ENCODE peak calls at places on chromosomes 2 and 18, in four cellular contexts. N is HepG2, T is endothelial cell of umbilical vein, G is HCT116. B is an unnamed sample.

GRCh38 chr2:204407209-204408070 is 137.8 kb upstream of the PARD3B start:
- DNase-seq in G (no peak), T (no peak), N (peak), B (no peak)

GRCh38 chr2:221211653-221212052 is 360.5 kb downstream of the EPHA4 start:
- DNase-seq in G (no peak), T (no peak), N (no peak), B (no peak)

GRCh38 chr2:133658020-133658903 is 90.0 kb upstream of the NCKAP5 start:
- DNase-seq in T (peak), N (no peak), G (no peak), B (no peak)

GRCh38 chr18:59704146-59704545 is 6.9 kb upstream of the CCBE1 start:
- DNase-seq in T (no peak), N (no peak), G (no peak), B (no peak)

GRCh38 chr2:10012963-10013461 is 30.3 kb upstream of the KLF11 start:
- DNase-seq in G (peak), T (no peak), N (no peak), B (no peak)

GRCh38 chr2:16614314-16614860 is 51.2 kb downstream of the CYRIA start:
- DNase-seq in G (no peak), T (peak), N (no peak), B (no peak)

GRCh38 chr18:67400502-67401117 is 115.9 kb downstream of the DSEL start:
- DNase-seq in N (no peak), G (no peak), T (peak), B (no peak)

GRCh38 chr2:101725515-101726192 is 28.1 kb downstream of the MAP4K4 start:
- DNase-seq in T (no peak), G (no peak), N (no peak), B (peak)

GRCh38 chr2:18345848-18346247 is 214.6 kb downstream of the RDH14 start:
- DNase-seq in G (no peak), N (no peak), T (no peak), B (no peak)

GRCh38 chr18:77146249-77147080 is 13.9 kb upstream of the MBP start:
- DNase-seq in T (no peak), G (no peak), N (no peak), B (no peak)

GRCh38 chr2:204665244-204665643 is 120.0 kb downstream of the PARD3B start:
- DNase-seq in T (no peak), N (peak), G (no peak), B (no peak)

GRCh38 chr2:189601043-189601442 is 20.5 kb upstream of the SLC40A1 start:
- DNase-seq in G (no peak), T (no peak), N (no peak), B (peak)

GRCh38 chr2:238689331-238689730 is 158.6 kb upstream of the TWIST2 start:
- DNase-seq in T (no peak), G (no peak), N (no peak), B (no peak)

GRCh38 chr2:1653137-1653789 is 91.1 kb downstream of the PXDN start:
- DNase-seq in T (peak), G (no peak), N (no peak), B (no peak)

GRCh38 chr2:144770616-144771230 is 250.8 kb upstream of the ZEB2 start:
- DNase-seq in G (no peak), N (no peak), T (no peak), B (no peak)

GRCh38 chr2:8676191-8676914 is 5.5 kb upstream of the ID2 start:
- DNase-seq in T (peak), G (no peak), N (no peak), B (no peak)

GRCh38 chr18:73923866-73924265 is 223.8 kb downstream of the FBXO15 start:
- DNase-seq in N (no peak), G (no peak), T (no peak), B (no peak)

GRCh38 chr2:238139141-238139840 is 823 bp downstream of the KLHL30 start:
- DNase-seq in N (no peak), T (no peak), G (no peak), B (no peak)

GRCh38 chr2:33298233-33298632 is 178.2 kb upstream of the RASGRP3 start:
- DNase-seq in T (peak), G (no peak), N (no peak), B (no peak)

GRCh38 chr2:58730764-58731487 is 489.8 kb upstream of the FANCL start:
- DNase-seq in N (no peak), T (no peak), G (no peak), B (no peak)

GRCh38 chr2:112627060-112628040 is 18.4 kb upstream of the SLC20A1 start:
- DNase-seq in G (no peak), N (no peak), T (peak), B (peak)

GRCh38 chr18:67300498-67300897 is 216.0 kb downstream of the DSEL start:
- DNase-seq in G (no peak), T (no peak), N (no peak), B (peak)

GRCh38 chr2:152372438-152372984 is 37.5 kb downstream of the FMNL2 start:
- DNase-seq in N (no peak), G (no peak), T (no peak), B (no peak)

GRCh38 chr2:121335294-121336290 is 50.6 kb upstream of the TFCP2L1 start:
- DNase-seq in N (no peak), T (no peak), G (no peak), B (no peak)
- TF ChIP-seq MAX in N (peak), T (no peak), G (no peak), B (no peak)

DNA sequence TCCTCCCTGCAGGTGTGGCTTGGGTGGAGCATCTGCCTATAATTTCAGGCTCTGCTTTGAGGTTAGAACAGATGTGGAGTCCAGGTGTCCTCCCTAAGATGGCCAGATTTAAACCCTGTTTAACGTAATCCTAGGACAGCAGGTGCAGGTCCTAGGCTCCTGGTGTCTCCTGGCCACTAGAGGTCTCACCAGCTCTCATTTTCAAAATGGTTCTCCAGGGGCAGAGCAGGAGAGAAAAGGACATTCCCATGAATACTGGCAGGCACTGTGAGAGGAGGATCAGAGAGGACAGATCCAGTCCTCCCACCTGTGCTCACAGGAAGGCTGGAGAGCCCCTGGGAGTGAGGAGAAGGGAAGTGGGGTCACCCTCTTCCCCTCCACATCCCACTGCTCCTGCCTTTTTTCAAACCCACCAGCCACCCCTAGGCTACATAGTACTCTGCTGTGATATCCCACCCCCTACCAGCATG is 100.6 kb upstream of the SMAD2 start:
- DNase-seq in N (peak), T (peak), G (peak), B (peak)
- TF ChIP-seq CTCF in N (peak), T (peak), G (peak), B (peak)

GRCh38 chr2:171893824-171894611 is at the start of gene SLC25A12:
- DNase-seq in N (peak), G (peak), T (peak), B (peak)
- TF ChIP-seq POLR2A in N (peak), G (peak), T (peak), B (no peak)

DNA sequence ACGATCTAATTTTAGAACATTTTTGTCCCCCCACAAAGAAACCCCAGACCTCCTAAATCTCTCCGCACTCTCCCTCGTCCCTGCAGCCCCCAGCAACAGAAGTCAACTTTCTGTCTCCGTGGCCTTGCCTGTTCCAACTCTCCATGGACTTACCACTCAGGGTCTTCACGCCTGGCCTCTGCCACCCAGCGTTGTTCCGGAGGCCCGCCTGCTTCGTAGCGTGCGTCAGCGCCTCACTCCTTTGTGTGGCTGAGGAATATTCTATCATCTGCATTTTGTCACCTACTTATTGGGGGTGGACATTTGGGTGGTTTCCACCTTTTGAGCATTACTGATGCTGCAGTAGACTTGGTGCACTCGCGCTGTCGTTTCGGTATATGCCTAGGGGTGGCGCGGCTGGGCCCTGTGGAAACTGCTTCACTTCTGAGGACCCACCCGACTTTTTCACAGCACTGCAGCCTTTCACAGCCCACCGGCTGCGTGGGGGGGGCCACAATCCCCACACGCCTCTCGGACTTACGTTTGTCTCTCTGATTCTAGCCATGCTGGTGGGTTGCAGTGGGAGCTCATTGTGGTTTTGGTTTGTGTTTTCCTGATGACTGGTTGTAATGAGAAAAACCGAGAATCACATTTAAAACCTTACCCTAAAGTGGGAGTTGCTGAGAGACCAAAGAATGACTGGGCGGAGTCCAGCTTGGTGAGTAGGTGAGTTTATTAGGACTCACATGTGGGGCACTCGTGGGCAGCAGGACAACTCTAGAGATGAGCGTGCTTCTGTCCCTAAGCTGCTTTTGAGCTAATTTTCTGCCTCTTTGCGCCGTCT is 1.4 kb upstream of the HSBP1L1 start:
- DNase-seq in T (no peak), N (no peak), G (no peak), B (peak)
- TF ChIP-seq MAX in T (no peak), N (no peak), G (no peak), B (no peak)

DNA sequence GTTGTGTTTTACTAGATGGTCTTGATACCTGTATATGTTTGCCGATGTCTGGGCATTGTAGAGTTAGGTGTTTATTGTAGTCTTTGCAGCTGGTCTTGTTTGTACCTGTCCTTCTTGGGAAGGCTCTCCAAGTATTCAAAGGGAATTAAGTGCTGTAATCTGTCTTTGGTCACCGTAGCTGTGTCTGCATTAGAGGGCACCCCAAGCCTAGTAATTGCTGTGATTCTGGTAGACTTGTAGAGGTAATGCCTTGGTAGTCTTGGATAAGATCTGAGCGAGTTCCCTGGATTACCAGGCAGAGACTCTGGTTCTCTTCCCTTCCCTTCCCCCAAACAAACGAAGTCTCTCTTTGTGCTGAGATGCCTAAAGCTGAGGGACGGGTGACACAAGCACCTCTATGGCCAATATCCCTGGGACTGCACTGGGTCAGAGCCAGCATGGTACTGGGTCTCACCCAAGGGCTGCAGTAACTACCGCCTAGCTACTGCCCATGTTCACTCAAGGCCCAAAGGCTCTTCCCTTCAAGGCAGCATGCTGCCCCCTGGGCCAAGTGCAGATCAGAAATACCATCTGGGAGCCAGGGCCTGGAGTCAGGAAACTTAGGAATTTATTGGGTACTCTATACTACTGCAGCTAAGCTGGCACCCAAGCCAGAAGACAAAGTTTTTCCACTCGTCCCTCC is 27.1 kb downstream of the STPG4 start:
- DNase-seq in N (no peak), G (no peak), T (no peak), B (peak)
- TF ChIP-seq CTCF in N (peak), G (no peak), T (no peak), B (no peak)

GRCh38 chr2:207255565-207255964 is 89.8 kb upstream of the KLF7 start:
- DNase-seq in T (no peak), G (no peak), N (no peak), B (no peak)
- TF ChIP-seq POLR2A in T (no peak), G (no peak), N (no peak), B (no peak)